ENCODE peak calls at places on chromosomes 5 and 9, in seven cellular contexts. Z is nephron progenitor cell; X is stimulated activated CD8-positive, alpha-beta memory T cell treated with anti-CD3 and anti-CD28 coated beads, Interleukin-12 subunit alpha, Interleukin-12 subunit beta, amount 100 ng/mL, for 1 hour; I is activated CD4-positive, CD25-positive, alpha-beta regulatory T cell treated with anti-CD3 and anti-CD28 coated beads, Interleukin-2, amount 50 U/mL, for 72 hours; P is adrenal gland; H is SJSA1; V is PC-3. W is an unnamed sample.

GRCh38 chr5:101534486-101535110 is 631.5 kb upstream of the ST8SIA4 start:
- DNase-seq in Z (peak), X (no peak), I (no peak), P (no peak), H (no peak), V (no peak), W (no peak)

GRCh38 chr5:139746691-139747582 is 48.7 kb upstream of the PSD2 start:
- DNase-seq in Z (peak), X (peak), I (peak), P (no peak), H (peak), V (no peak), W (no peak)

GRCh38 chr9:120080781-120081180 is 499.2 kb downstream of the CDK5RAP2 start:
- DNase-seq in Z (no peak), X (no peak), I (no peak), P (no peak), H (no peak), V (no peak), W (no peak)

GRCh38 chr5:153866176-153866575 is 172.5 kb downstream of the FAM114A2 start:
- DNase-seq in Z (no peak), X (no peak), I (no peak), P (no peak), H (no peak), V (no peak), W (no peak)

GRCh38 chr9:75889577-75889976 is 896 bp upstream of the PCSK5 start:
- DNase-seq in Z (peak), X (no peak), I (no peak), P (peak), H (no peak), V (no peak), W (no peak)

GRCh38 chr9:92795000-92795399 is 30.4 kb upstream of the BICD2 start:
- DNase-seq in Z (no peak), X (no peak), I (no peak), P (no peak), H (no peak), V (no peak), W (no peak)

GRCh38 chr5:119966028-119966427 is 336.7 kb downstream of the FAM170A start:
- DNase-seq in Z (no peak), X (no peak), I (no peak), P (no peak), H (no peak), V (no peak), W (no peak)

GRCh38 chr9:109441296-109441695 is 56.8 kb downstream of the PTPN3 start:
- DNase-seq in Z (no peak), X (no peak), I (no peak), P (no peak), H (no peak), V (no peak), W (no peak)

GRCh38 chr5:178537467-178538381 is 52.5 kb downstream of the COL23A1 start:
- DNase-seq in Z (no peak), X (no peak), I (no peak), P (no peak), H (no peak), V (no peak), W (no peak)

GRCh38 chr5:158410976-158411375 is 552.0 kb upstream of the CLINT1 start:
- DNase-seq in Z (no peak), X (no peak), I (no peak), P (no peak), H (no peak), V (no peak), W (no peak)

GRCh38 chr9:134966270-134966669 is 48.6 kb upstream of the FCN1 start:
- DNase-seq in Z (no peak), X (no peak), I (no peak), P (no peak), H (no peak), V (no peak), W (no peak)

GRCh38 chr9:81759680-81760215 is 70.4 kb upstream of the TLE1 start:
- DNase-seq in Z (no peak), X (no peak), I (no peak), P (peak), H (peak), V (peak), W (peak)

GRCh38 chr9:101397746-101398334 is 578 bp downstream of the MRPL50 start:
- DNase-seq in Z (no peak), X (no peak), I (no peak), P (no peak), H (no peak), V (no peak), W (no peak)

GRCh38 chr9:124309665-124310064 is 51.9 kb downstream of the NEK6 start:
- DNase-seq in Z (no peak), X (no peak), I (no peak), P (peak), H (peak), V (peak), W (peak)

GRCh38 chr5:62650197-62650596 is 71.6 kb downstream of the LRRC70 start:
- DNase-seq in Z (no peak), X (no peak), I (no peak), P (no peak), H (no peak), V (no peak), W (no peak)

GRCh38 chr5:168992687-168993086 is 308.3 kb downstream of the SLIT3 start:
- DNase-seq in Z (peak), X (no peak), I (no peak), P (no peak), H (no peak), V (no peak), W (no peak)

GRCh38 chr9:14692918-14693861 is at the start of gene ZDHHC21:
- DNase-seq in Z (peak), X (peak), I (peak), P (peak), H (peak), V (peak), W (no peak)

GRCh38 chr5:111530298-111530740 is 18.0 kb upstream of the STARD4 start:
- DNase-seq in Z (no peak), X (peak), I (peak), P (peak), H (peak), V (peak), W (peak)

GRCh38 chr9:36880075-36880474 is 154.0 kb downstream of the PAX5 start:
- DNase-seq in Z (no peak), X (no peak), I (no peak), P (no peak), H (no peak), V (no peak), W (no peak)

GRCh38 chr5:99122976-99123375 is 194.2 kb upstream of the CHD1 start:
- DNase-seq in Z (no peak), X (no peak), I (no peak), P (no peak), H (no peak), V (peak), W (no peak)

GRCh38 chr9:119526703-119527102 is 157.5 kb upstream of the BRINP1 start:
- DNase-seq in Z (no peak), X (no peak), I (no peak), P (no peak), H (no peak), V (no peak), W (no peak)

GRCh38 chr5:43514471-43514815 is 505 bp downstream of the C5orf34 start:
- DNase-seq in Z (no peak), X (peak), I (no peak), P (no peak), H (peak), V (peak), W (no peak)

GRCh38 chr5:153565822-153566221 is 75.4 kb downstream of the GRIA1 start:
- DNase-seq in Z (no peak), X (no peak), I (no peak), P (no peak), H (no peak), V (peak), W (no peak)

GRCh38 chr9:135990468-135991429 is 29.6 kb upstream of the UBAC1 start:
- DNase-seq in Z (peak), X (no peak), I (no peak), P (peak), H (peak), V (peak), W (peak)

GRCh38 chr5:5613261-5613990 is 190.9 kb downstream of the ICE1 start:
- DNase-seq in Z (no peak), X (no peak), I (no peak), P (no peak), H (no peak), V (no peak), W (no peak)